ENCODE peak calls at places on chromosomes 11 and 22, in eight cellular contexts. Q is cardiac muscle cell, X is mesothelial cell of epicardium, H is type B pancreatic cell, G is right lobe of liver, Y is WTC11, B is brain microvascular endothelial cell, O is NB4. E is an unnamed sample.

GRCh38 chr11:2139691-2140337 is 625 bp upstream of the IGF2 start:
- DNase-seq in Q (peak), X (no peak), H (no peak), G (no peak), Y (no peak), B (no peak), O (no peak), E (no peak)

GRCh38 chr22:37776639-37777005 is 31.1 kb upstream of the GCAT start:
- DNase-seq in Q (no peak), X (no peak), H (no peak), G (no peak), Y (no peak), B (no peak), O (no peak), E (no peak)

GRCh38 chr11:43644626-43645299 is 35.8 kb upstream of the HSD17B12 start:
- DNase-seq in Q (no peak), X (no peak), H (no peak), G (peak), Y (no peak), B (no peak), O (peak), E (no peak)

GRCh38 chr22:46522743-46523300 is 14.6 kb downstream of the CELSR1 start:
- DNase-seq in Q (no peak), X (no peak), H (peak), G (no peak), Y (no peak), B (no peak), O (no peak), E (no peak)

GRCh38 chr11:19419021-19419750 is 178.4 kb upstream of the E2F8 start:
- DNase-seq in Q (no peak), X (no peak), H (no peak), G (no peak), Y (no peak), B (peak), O (no peak), E (no peak)

GRCh38 chr22:17199131-17199731 is 20.0 kb downstream of the ADA2 start:
- DNase-seq in Q (no peak), X (no peak), H (no peak), G (no peak), Y (peak), B (no peak), O (no peak), E (peak)

GRCh38 chr11:10004526-10005113 is 289.4 kb downstream of the SBF2 start:
- DNase-seq in Q (no peak), X (no peak), H (no peak), G (no peak), Y (no peak), B (no peak), O (no peak), E (no peak)

GRCh38 chr22:43128928-43129424 is 14.2 kb downstream of the MCAT start:
- DNase-seq in Q (no peak), X (no peak), H (no peak), G (no peak), Y (peak), B (no peak), O (peak), E (no peak)

GRCh38 chr22:30073743-30074142 is 6.5 kb upstream of the HORMAD2 start:
- DNase-seq in Q (no peak), X (no peak), H (no peak), G (no peak), Y (no peak), B (no peak), O (no peak), E (no peak)

GRCh38 chr11:33965032-33965431 is 73.2 kb upstream of the LMO2 start:
- DNase-seq in Q (no peak), X (no peak), H (no peak), G (no peak), Y (no peak), B (no peak), O (no peak), E (no peak)

GRCh38 chr22:31628362-31628761 is 33.7 kb downstream of the PISD start:
- DNase-seq in Q (no peak), X (no peak), H (no peak), G (no peak), Y (no peak), B (no peak), O (no peak), E (no peak)

GRCh38 chr11:111541209-111542061 is 915 bp downstream of the LAYN start:
- DNase-seq in Q (peak), X (peak), H (no peak), G (peak), Y (peak), B (peak), O (peak), E (no peak)

GRCh38 chr22:23402275-23403151 is 177.6 kb downstream of the IGLL1 start:
- DNase-seq in Q (peak), X (peak), H (peak), G (peak), Y (peak), B (peak), O (peak), E (peak)

GRCh38 chr11:839875-840617 is 2.3 kb downstream of the POLR2L start:
- DNase-seq in Q (no peak), X (no peak), H (no peak), G (no peak), Y (no peak), B (no peak), O (no peak), E (no peak)

GRCh38 chr11:89491141-89491690 is at the start of gene NOX4:
- DNase-seq in Q (peak), X (peak), H (peak), G (peak), Y (peak), B (peak), O (no peak), E (peak)

GRCh38 chr11:11584446-11584810 is 37.4 kb downstream of the GALNT18 start:
- DNase-seq in Q (no peak), X (no peak), H (peak), G (no peak), Y (no peak), B (peak), O (no peak), E (no peak)

GRCh38 chr22:23178512-23179254 is 1.6 kb upstream of the BCR start:
- DNase-seq in Q (peak), X (no peak), H (peak), G (peak), Y (peak), B (peak), O (peak), E (peak)

GRCh38 chr11:17812286-17813187 is 78.0 kb downstream of the KCNC1 start:
- DNase-seq in Q (no peak), X (no peak), H (no peak), G (no peak), Y (no peak), B (no peak), O (no peak), E (no peak)

GRCh38 chr11:35214792-35215193 is 75.8 kb downstream of the CD44 start:
- DNase-seq in Q (no peak), X (no peak), H (no peak), G (no peak), Y (peak), B (peak), O (no peak), E (no peak)

GRCh38 chr11:111586305-111586915 is 15.8 kb upstream of the SIK2 start:
- DNase-seq in Q (peak), X (no peak), H (no peak), G (no peak), Y (no peak), B (peak), O (peak), E (peak)

GRCh38 chr11:11806586-11806985 is 35.2 kb upstream of the USP47 start:
- DNase-seq in Q (no peak), X (no peak), H (no peak), G (no peak), Y (no peak), B (no peak), O (no peak), E (no peak)

GRCh38 chr11:96114178-96115070 is 190.5 kb upstream of the MTMR2 start:
- DNase-seq in Q (no peak), X (no peak), H (no peak), G (no peak), Y (no peak), B (no peak), O (no peak), E (no peak)

GRCh38 chr22:50564289-50564688 is 1.6 kb upstream of the SYCE3 start:
- DNase-seq in Q (no peak), X (no peak), H (no peak), G (no peak), Y (no peak), B (no peak), O (no peak), E (no peak)
- TF ChIP-seq CTCF in Q (no peak), X (no peak), H (no peak), G (no peak), Y (no peak), B (no peak), O (no peak), E (no peak)

GRCh38 chr22:28006271-28006670 is 87.2 kb upstream of the PITPNB start:
- DNase-seq in Q (no peak), X (no peak), H (no peak), G (no peak), Y (no peak), B (no peak), O (no peak), E (no peak)
- TF ChIP-seq CTCF in Q (no peak), X (no peak), H (no peak), G (no peak), Y (no peak), B (no peak), O (no peak), E (no peak)

GRCh38 chr11:70467196-70468085 is 69.1 kb downstream of the CTTN start:
- DNase-seq in Q (peak), X (no peak), H (no peak), G (no peak), Y (peak), B (peak), O (peak), E (peak)
- TF ChIP-seq CTCF in Q (peak), X (peak), H (peak), G (peak), Y (peak), B (peak), O (peak), E (peak)

GRCh38 chr11:8830641-8831040 is 80.3 kb upstream of the AKIP1 start:
- DNase-seq in Q (no peak), X (no peak), H (peak), G (peak), Y (no peak), B (no peak), O (no peak), E (no peak)

GRCh38 chr11:8831861-8832260 is 79.1 kb upstream of the AKIP1 start:
- DNase-seq in Q (no peak), X (no peak), H (peak), G (peak), Y (no peak), B (no peak), O (no peak), E (no peak)

GRCh38 chr11:8832571-8833260 is 78.3 kb upstream of the AKIP1 start:
- DNase-seq in Q (no peak), X (no peak), H (peak), G (peak), Y (peak), B (no peak), O (no peak), E (no peak)

GRCh38 chr11:8833568-8834275 is 77.3 kb upstream of the AKIP1 start:
- DNase-seq in Q (no peak), X (no peak), H (peak), G (no peak), Y (no peak), B (no peak), O (peak), E (no peak)

DNA sequence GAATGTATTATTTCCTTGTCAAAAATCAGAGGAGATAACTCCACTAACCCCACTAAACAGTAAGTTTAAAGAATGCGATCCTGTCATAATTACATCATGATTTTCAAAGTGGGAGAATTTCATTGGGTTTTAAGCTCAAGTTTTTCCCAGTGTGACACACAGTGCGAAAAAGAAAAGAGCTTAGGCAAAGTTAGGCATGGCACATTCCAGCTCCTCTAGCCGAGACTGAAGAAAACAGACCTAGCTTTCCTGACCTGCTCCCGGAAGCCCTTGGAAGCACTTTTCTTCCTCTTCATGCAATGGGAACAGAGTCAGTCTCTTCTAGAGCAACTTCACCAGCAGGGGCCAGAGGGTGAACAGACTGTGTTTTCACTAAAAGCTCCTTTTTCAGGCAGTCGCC is 76.6 kb upstream of the AKIP1 start:
- DNase-seq in Q (no peak), X (no peak), H (no peak), G (peak), Y (no peak), B (no peak), O (no peak), E (no peak)
- TF ChIP-seq CTCF in Q (no peak), X (no peak), H (no peak), G (no peak), Y (no peak), B (peak), O (no peak), E (no peak)

DNA sequence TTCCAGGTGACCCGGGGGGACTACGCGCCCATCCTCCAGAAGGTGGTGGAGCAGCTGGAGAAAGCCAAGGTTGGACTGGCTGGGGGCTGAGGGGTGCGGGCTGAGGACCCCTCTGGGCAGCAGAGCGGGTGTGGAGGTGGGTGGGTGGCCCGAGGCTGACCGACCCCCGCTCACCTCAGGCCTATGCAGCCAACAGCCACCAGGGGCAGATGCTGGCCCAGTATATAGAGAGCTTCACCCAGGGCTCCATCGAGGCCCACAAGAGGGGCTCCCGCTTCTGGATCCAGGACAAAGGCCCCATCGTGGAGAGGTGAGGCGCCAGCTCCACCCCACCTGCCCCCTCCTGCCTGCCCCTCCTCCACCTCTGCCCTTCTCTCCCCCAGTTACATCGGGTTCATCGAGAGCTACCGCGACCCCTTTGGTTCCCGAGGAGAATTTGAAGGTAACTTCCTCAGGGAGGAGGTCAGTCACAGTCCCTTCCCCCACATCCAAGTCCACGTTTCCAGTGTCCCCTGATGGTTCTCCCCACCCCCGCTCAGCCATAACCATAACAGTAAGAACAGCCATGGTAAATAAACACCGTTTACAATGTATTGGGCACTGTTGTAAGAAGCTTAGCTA is 11.2 kb downstream of the DPP3 start:
- DNase-seq in Q (peak), X (no peak), H (no peak), G (no peak), Y (peak), B (no peak), O (no peak), E (no peak)
- TF ChIP-seq CTCF in Q (peak), X (peak), H (peak), G (peak), Y (peak), B (peak), O (peak), E (peak)

DNA sequence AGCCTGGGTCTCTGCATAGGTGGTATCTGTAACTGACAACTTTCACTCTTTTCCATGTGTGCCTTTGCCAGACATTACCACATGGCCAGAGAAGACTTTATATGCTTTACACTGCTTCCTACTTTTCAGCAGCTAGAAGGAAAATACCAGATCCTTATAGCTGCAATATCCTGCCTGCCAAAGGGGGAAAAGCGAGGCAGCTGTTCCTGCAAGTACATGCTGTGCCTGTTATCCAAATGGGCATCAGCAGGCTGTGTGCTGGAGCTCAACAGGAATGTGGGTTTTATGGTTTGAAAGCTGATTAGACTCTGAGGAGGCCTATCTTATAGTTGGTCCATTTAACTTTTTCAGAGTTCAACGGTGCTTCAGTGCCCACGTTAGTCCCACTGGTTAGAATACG is 547.1 kb downstream of the RAB38 start:
- DNase-seq in Q (no peak), X (no peak), H (no peak), G (no peak), Y (no peak), B (no peak), O (no peak), E (no peak)
- TF ChIP-seq CTCF in Q (no peak), X (no peak), H (no peak), G (no peak), Y (no peak), B (no peak), O (no peak), E (no peak)

GRCh38 chr11:109426442-109426841 is 4.5 kb downstream of the C11orf87 start:
- DNase-seq in Q (no peak), X (no peak), H (no peak), G (no peak), Y (no peak), B (no peak), O (peak), E (no peak)
- TF ChIP-seq CTCF in Q (peak), X (peak), H (peak), G (no peak), Y (no peak), B (peak), O (peak), E (peak)

DNA sequence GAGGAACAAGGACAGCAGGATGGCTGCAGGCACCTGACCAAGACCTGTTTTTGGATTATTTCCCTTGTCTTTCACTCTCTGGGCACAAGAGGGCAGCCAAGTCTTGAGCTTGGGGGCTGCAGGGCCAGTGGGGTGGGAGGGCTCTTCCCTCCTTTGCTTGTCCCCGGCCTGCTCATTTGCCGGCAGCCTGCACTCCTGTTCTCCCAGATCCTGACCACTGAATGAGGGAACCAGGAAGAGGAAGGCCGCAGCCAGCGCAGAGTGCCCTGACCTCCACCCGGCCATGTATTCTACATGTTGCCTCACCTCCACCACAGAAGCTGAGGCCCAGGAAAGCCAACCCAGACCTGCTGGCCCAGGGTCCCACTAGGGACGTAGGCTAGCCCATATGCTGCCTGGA is 15.5 kb upstream of the NNMT start:
- DNase-seq in Q (peak), X (peak), H (no peak), G (peak), Y (peak), B (peak), O (peak), E (peak)
- TF ChIP-seq CTCF in Q (peak), X (peak), H (peak), G (peak), Y (peak), B (peak), O (peak), E (peak)

DNA sequence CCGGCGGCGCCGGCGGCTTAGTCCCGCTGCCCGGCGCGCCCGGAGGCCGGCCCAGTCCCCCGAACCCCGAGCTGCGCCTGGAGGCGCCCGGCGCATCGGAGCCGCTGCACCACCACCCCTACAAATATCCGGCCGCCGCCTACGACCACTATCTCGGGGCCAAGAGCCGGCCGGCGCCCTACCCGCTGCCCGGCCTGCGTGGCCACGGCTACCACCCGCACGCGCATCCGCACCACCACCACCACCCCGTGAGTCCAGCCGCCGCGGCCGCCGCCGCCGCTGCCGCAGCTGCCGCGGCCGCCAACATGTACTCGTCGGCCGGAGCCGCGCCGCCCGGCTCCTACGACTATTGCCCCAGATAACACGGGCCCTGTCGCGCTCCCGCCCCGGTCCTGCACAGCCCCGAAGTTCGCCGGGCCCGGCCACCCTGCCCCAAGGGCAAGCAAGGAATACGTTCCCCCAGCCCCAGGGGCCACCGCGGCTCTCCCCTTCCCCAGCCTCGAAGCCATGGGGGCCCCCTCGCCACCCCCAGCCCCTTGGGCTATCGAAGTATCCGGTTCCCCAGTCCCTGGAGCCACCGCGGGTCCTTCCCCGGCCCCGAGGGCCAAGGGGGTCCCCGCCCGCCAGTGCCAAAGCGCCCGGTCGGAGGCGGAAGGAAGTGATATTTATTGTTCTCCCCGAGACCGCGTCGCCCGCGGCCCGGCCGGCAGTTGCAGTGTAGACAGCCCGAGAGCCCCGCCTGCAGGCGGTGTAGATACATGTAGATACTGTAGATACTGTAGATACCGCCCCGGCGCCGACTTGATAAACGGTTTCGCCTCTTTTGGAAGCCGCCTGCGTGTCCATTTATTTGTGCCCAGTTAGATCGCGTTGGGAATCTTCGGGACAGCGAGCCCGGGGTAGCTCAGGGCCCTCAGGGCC is 6.2 kb downstream of the TBX1 start:
- DNase-seq in Q (peak), X (no peak), H (no peak), G (peak), Y (peak), B (peak), O (peak), E (no peak)
- TF ChIP-seq CTCF in Q (peak), X (no peak), H (peak), G (peak), Y (peak), B (peak), O (peak), E (peak)

DNA sequence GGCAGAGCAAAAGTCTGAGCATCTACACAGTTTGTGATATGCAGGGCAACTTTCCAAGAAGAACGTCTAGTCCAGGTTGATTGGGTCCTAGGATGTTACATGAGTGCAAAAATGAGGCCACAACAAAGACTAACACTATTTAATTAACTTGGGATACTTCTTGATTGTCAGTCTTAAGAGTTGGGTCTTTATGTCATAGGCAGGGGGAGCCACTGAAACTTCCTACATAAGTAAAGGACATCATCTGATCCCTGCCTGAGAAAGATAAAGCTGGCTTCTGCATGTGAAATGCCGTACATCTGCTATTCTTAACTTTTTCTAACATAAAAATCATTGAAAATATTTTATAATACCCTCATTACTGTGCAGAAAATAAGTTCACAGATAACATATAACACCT is 525.5 kb downstream of the NTM start:
- DNase-seq in Q (no peak), X (no peak), H (no peak), G (no peak), Y (no peak), B (no peak), O (no peak), E (no peak)
- TF ChIP-seq CTCF in Q (no peak), X (no peak), H (no peak), G (no peak), Y (no peak), B (peak), O (no peak), E (no peak)